ENCODE peak calls at places on chromosomes 12 and 14, in six cellular contexts. E is pancreas; A is CD4-positive, alpha-beta memory T cell; C is GM12878; B is transverse colon; M is psoas muscle. Y is an unnamed sample.

GRCh38 chr14:74867673-74868072 is 8.3 kb downstream of the PROX2 start:
- DNase-seq in B (no peak), C (no peak), A (peak), E (no peak), M (no peak), Y (no peak)

GRCh38 chr12:132364348-132364902 is 35.0 kb upstream of the GALNT9 start:
- DNase-seq in A (no peak), E (no peak), B (no peak), M (no peak), C (no peak), Y (no peak)

GRCh38 chr12:116609236-116609635 is 50.1 kb downstream of the MAP1LC3B2 start:
- DNase-seq in E (no peak), C (no peak), A (no peak), M (no peak), B (no peak), Y (no peak)

GRCh38 chr14:71143391-71144290 is 236.4 kb downstream of the PCNX1 start:
- DNase-seq in B (no peak), C (no peak), E (no peak), M (no peak), A (peak), Y (no peak)

GRCh38 chr14:31286456-31287293 is 79.1 kb upstream of the HECTD1 start:
- DNase-seq in M (no peak), A (no peak), C (no peak), E (no peak), B (no peak), Y (no peak)

GRCh38 chr12:18171571-18171970 is 81.6 kb upstream of the RERGL start:
- DNase-seq in A (no peak), E (no peak), M (no peak), B (no peak), C (no peak), Y (no peak)

GRCh38 chr14:100333311-100333710 is 10.2 kb downstream of the SLC25A47 start:
- DNase-seq in A (no peak), C (no peak), M (peak), E (no peak), B (no peak), Y (no peak)

GRCh38 chr12:125549836-125550235 is 484.6 kb downstream of the AACS start:
- DNase-seq in M (no peak), A (no peak), E (no peak), B (no peak), C (no peak), Y (no peak)

GRCh38 chr14:30840086-30840779 is 34.1 kb upstream of the COCH start:
- DNase-seq in B (peak), A (no peak), M (no peak), E (no peak), C (no peak), Y (no peak)

GRCh38 chr12:49227701-49228100 is 37.2 kb upstream of the TUBA1C start:
- DNase-seq in C (no peak), E (no peak), M (no peak), A (no peak), B (no peak), Y (no peak)

GRCh38 chr14:60250318-60251035 is 1.5 kb downstream of the PPM1A start:
- DNase-seq in M (no peak), A (peak), B (peak), C (no peak), E (no peak), Y (no peak)

GRCh38 chr12:47740536-47741339 is 15.4 kb upstream of the ENDOU start:
- DNase-seq in B (peak), E (peak), A (no peak), C (no peak), M (no peak), Y (no peak)

GRCh38 chr14:60648169-60648933 is 926 bp downstream of the SIX1 start:
- DNase-seq in M (peak), E (no peak), B (no peak), C (no peak), A (no peak), Y (no peak)

GRCh38 chr12:26651036-26651435 is 182.0 kb downstream of the ITPR2 start:
- DNase-seq in M (no peak), A (no peak), C (no peak), B (no peak), E (no peak), Y (no peak)
- H3K4me3 ChIP-seq in M (no peak), A (no peak), C (no peak), B (no peak), E (no peak), Y (no peak)

GRCh38 chr14:62098357-62098756 is 336.1 kb downstream of the SNAPC1 start:
- DNase-seq in A (no peak), E (no peak), M (no peak), B (no peak), C (no peak), Y (no peak)
- H3K27ac ChIP-seq in A (no peak), E (no peak), M (no peak), B (no peak), C (no peak), Y (no peak)

GRCh38 chr14:83071888-83072501 is 1538.3 kb upstream of the SEL1L start:
- DNase-seq in M (no peak), E (no peak), C (peak), A (no peak), B (no peak), Y (no peak)
- H3K4me3 ChIP-seq in M (no peak), E (no peak), C (no peak), A (no peak), B (no peak), Y (no peak)

GRCh38 chr12:92133795-92134637 is 11.6 kb downstream of the BTG1 start:
- DNase-seq in B (no peak), E (no peak), A (no peak), C (no peak), M (no peak), Y (no peak)

GRCh38 chr12:92134638-92135274 is 10.9 kb downstream of the BTG1 start:
- DNase-seq in M (no peak), A (no peak), B (no peak), E (no peak), C (no peak), Y (no peak)

GRCh38 chr12:92130999-92131398 is 14.6 kb downstream of the BTG1 start:
- DNase-seq in B (no peak), M (no peak), A (no peak), C (no peak), E (no peak), Y (no peak)

GRCh38 chr12:92132282-92132681 is 13.4 kb downstream of the BTG1 start:
- DNase-seq in B (no peak), A (peak), E (no peak), C (no peak), M (no peak), Y (no peak)

GRCh38 chr12:92133166-92133565 is 12.5 kb downstream of the BTG1 start:
- DNase-seq in A (no peak), C (no peak), M (no peak), E (no peak), B (no peak), Y (no peak)
- H3K27ac ChIP-seq in A (peak), C (peak), M (no peak), E (no peak), B (peak), Y (peak)

DNA sequence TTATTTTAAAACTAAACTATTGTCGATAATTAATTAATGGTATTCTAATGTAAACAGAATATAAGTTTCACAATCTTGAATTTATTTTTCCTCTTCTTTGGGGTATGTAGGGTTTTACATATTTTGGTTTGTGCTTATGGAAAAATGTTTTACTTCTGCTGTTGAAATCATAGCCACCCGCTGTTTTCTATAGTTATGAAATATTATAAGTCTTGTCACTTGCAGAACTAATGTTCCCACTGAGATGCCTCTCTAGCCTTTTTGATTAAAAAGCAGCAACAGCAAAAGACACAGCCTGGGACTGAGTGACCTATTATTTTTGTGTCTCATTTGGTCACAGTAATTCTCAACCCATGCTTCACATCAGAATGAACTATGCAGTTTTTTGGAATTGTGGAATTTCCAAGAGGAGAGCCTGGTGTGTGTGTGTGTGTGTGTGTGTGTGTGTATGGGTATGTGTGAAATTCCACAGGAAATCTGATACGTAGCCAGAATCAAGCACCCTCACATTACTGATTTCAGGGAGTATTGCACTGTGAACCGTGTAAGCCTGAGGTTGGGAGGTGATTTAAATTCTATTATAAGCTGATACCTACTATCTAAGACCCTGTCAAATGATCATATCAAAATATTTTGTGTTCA is 55.8 kb upstream of the FRMD6 start:
- DNase-seq in A (no peak), B (no peak), M (no peak), E (no peak), C (no peak), Y (no peak)
- H3K4me3 ChIP-seq in A (no peak), B (no peak), M (no peak), E (no peak), C (no peak), Y (no peak)

GRCh38 chr14:96049932-96050331 is 10.8 kb downstream of the C14orf132 start:
- DNase-seq in C (no peak), A (no peak), E (no peak), M (no peak), B (no peak), Y (no peak)
- H3K27ac ChIP-seq in C (no peak), A (no peak), E (no peak), M (no peak), B (no peak), Y (no peak)

DNA sequence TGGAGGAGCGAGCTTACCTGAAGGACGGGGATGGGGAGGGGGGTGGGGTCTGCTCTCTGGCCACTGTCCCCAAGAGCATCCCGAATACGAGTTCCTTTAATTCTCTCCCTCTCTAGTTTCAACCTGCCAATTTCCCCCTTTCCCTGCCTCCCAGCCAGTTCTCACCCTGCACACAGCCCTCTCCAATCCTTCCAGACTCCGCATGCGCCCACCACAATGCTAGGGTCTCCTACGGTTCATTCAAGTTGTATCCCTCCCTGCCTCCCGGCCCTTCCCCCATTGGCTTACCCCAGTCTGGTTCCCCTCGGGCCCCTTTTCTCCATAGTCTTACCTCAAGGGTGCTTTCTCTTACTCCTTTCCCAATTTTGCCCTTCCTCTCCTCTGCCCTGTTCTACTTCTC is 706 bp upstream of the IGFBP6 start:
- DNase-seq in B (no peak), M (no peak), A (no peak), E (no peak), C (no peak), Y (no peak)
- H3K4me3 ChIP-seq in B (no peak), M (peak), A (no peak), E (peak), C (no peak), Y (no peak)

GRCh38 chr14:103541494-103541943 is 12.5 kb downstream of the TRMT61A start:
- DNase-seq in A (no peak), E (peak), M (peak), C (no peak), B (no peak), Y (no peak)
- H3K27ac ChIP-seq in A (no peak), E (no peak), M (no peak), C (no peak), B (peak), Y (no peak)